ENCODE peak calls at places on chromosomes 13 and 19, in six cellular contexts. K, H, R, T, G and V are unnamed samples.

GRCh38 chr19:48702701-48703100 is 6.9 kb downstream of the FUT2 start:
- DNase-seq in K (no peak), H (no peak), R (no peak), T (no peak), G (no peak), V (no peak)

GRCh38 chr13:94886191-94886590 is 173.8 kb upstream of the SOX21 start:
- DNase-seq in K (no peak), H (no peak), R (no peak), T (no peak), G (no peak), V (peak; percentile 9)

GRCh38 chr13:24495151-24495729 is 17.3 kb downstream of the PARP4 start:
- DNase-seq in K (no peak), H (no peak), R (no peak), T (no peak), G (no peak), V (no peak)

GRCh38 chr19:6903446-6903845 is 16.1 kb downstream of the ADGRE1 start:
- DNase-seq in K (no peak), H (no peak), R (no peak), T (no peak), G (no peak), V (no peak)

GRCh38 chr13:114226088-114226487 is 8.6 kb upstream of the CDC16 start:
- DNase-seq in K (no peak), H (no peak), R (no peak), T (no peak), G (no peak), V (no peak)

GRCh38 chr13:30819136-30819875 is 84.0 kb downstream of the ALOX5AP start:
- DNase-seq in K (no peak), H (peak; percentile 55), R (no peak), T (no peak), G (no peak), V (no peak)

GRCh38 chr19:38213911-38214625 is 10.0 kb downstream of the DPF1 start:
- DNase-seq in K (peak; percentile 94), H (no peak), R (peak; percentile 62), T (peak; percentile 87), G (peak; percentile 59), V (peak; percentile 93)

GRCh38 chr13:28624707-28625432 is 34.1 kb upstream of the POMP start:
- DNase-seq in K (no peak), H (no peak), R (no peak), T (no peak), G (no peak), V (no peak)

GRCh38 chr19:10363789-10364281 is 16.5 kb downstream of the TYK2 start:
- DNase-seq in K (no peak), H (no peak), R (no peak), T (no peak), G (no peak), V (peak; percentile 51)

GRCh38 chr19:40392894-40393517 is 3.0 kb upstream of the HIPK4 start:
- DNase-seq in K (no peak), H (peak; percentile 35), R (no peak), T (no peak), G (no peak), V (no peak)

GRCh38 chr13:32314968-32315254 is 252 bp downstream of the ZAR1L start:
- DNase-seq in K (peak; percentile 76), H (no peak), R (peak; percentile 31), T (peak; percentile 61), G (peak; percentile 73), V (peak; percentile 65)

GRCh38 chr13:104011505-104012270 is 945.5 kb upstream of the SLC10A2 start:
- DNase-seq in K (no peak), H (no peak), R (no peak), T (no peak), G (no peak), V (peak; percentile 22)

GRCh38 chr19:7676854-7677253 is at the start of gene MCEMP1:
- DNase-seq in K (no peak), H (no peak), R (no peak), T (no peak), G (no peak), V (no peak)

GRCh38 chr19:4077800-4078683 is 11.3 kb upstream of the ZBTB7A start:
- DNase-seq in K (peak; percentile 55), H (no peak), R (peak; percentile 38), T (peak; percentile 71), G (peak; percentile 55), V (no peak)

GRCh38 chr13:47896111-47896510 is 105.0 kb downstream of the SUCLA2 start:
- DNase-seq in K (no peak), H (no peak), R (no peak), T (no peak), G (no peak), V (no peak)

GRCh38 chr19:29878973-29879654 is 62.9 kb upstream of the URI1 start:
- DNase-seq in K (no peak), H (no peak), R (no peak), T (no peak), G (peak; percentile 19), V (no peak)

GRCh38 chr13:89900104-89900760 is 1447.3 kb upstream of the MIR17HG start:
- DNase-seq in K (no peak), H (peak; percentile 5), R (no peak), T (no peak), G (no peak), V (no peak)

GRCh38 chr13:108947551-108948030 is 318.2 kb downstream of the MYO16 start:
- DNase-seq in K (no peak), H (no peak), R (no peak), T (no peak), G (no peak), V (peak; percentile 54)

GRCh38 chr13:46617885-46618284 is 64.9 kb downstream of the LRCH1 start:
- DNase-seq in K (no peak), H (no peak), R (no peak), T (no peak), G (no peak), V (no peak)

GRCh38 chr13:48804836-48805601 is 151.3 kb downstream of the CYSLTR2 start:
- DNase-seq in K (no peak), H (no peak), R (no peak), T (no peak), G (no peak), V (peak; percentile 78)

GRCh38 chr13:72004975-72005374 is 138.0 kb upstream of the DACH1 start:
- DNase-seq in K (no peak), H (no peak), R (no peak), T (no peak), G (no peak), V (peak; percentile 63)

GRCh38 chr19:288911-289310 is 2.3 kb downstream of the PLPP2 start:
- DNase-seq in K (no peak), H (no peak), R (no peak), T (no peak), G (no peak), V (no peak)

GRCh38 chr19:56348289-56348877 is 33.7 kb upstream of the ZSCAN5A start:
- DNase-seq in K (peak; percentile 25), H (no peak), R (no peak), T (no peak), G (peak; percentile 14), V (no peak)

GRCh38 chr13:30132623-30133553 is 174.5 kb downstream of the KATNAL1 start:
- DNase-seq in K (peak; percentile 94), H (peak; percentile 82), R (peak; percentile 95), T (peak; percentile 89), G (peak; percentile 99), V (peak; percentile 90)

GRCh38 chr13:105847532-105848295 is 687.7 kb downstream of the EFNB2 start:
- DNase-seq in K (no peak), H (peak; percentile 31), R (no peak), T (no peak), G (no peak), V (peak; percentile 44)

GRCh38 chr19:12676384-12676792 is 5.3 kb downstream of the DHPS start:
- DNase-seq in K (peak; percentile 84), H (peak; percentile 86), R (peak; percentile 84), T (peak; percentile 84), G (peak; percentile 88), V (peak; percentile 64)

GRCh38 chr19:40806385-40807146 is 7.6 kb downstream of the EGLN2 start:
- DNase-seq in K (peak; percentile 84), H (peak; percentile 5), R (peak; percentile 64), T (peak; percentile 82), G (peak; percentile 72), V (peak; percentile 96)

GRCh38 chr19:8501547-8501946 is 893 bp downstream of the PRAM1 start:
- DNase-seq in K (no peak), H (no peak), R (no peak), T (no peak), G (no peak), V (no peak)

GRCh38 chr19:6572217-6572616 is 18.7 kb downstream of the CD70 start:
- DNase-seq in K (no peak), H (no peak), R (no peak), T (no peak), G (no peak), V (no peak)

GRCh38 chr19:5155586-5156210 is 184.9 kb downstream of the PTPRS start:
- DNase-seq in K (no peak), H (no peak), R (no peak), T (no peak), G (no peak), V (no peak)

GRCh38 chr19:10892256-10892655 is 20.9 kb downstream of the CARM1 start:
- DNase-seq in K (no peak), H (peak; percentile 76), R (no peak), T (no peak), G (no peak), V (no peak)

GRCh38 chr13:109140777-109141354 is 511.5 kb downstream of the MYO16 start:
- DNase-seq in K (no peak), H (no peak), R (no peak), T (no peak), G (no peak), V (no peak)

GRCh38 chr13:73961181-73961580 is 173.0 kb downstream of the KLF12 start:
- DNase-seq in K (no peak), H (no peak), R (no peak), T (no peak), G (no peak), V (no peak)

GRCh38 chr13:97573011-97573410 is 139.0 kb downstream of the RAP2A start:
- DNase-seq in K (no peak), H (no peak), R (no peak), T (no peak), G (no peak), V (no peak)

GRCh38 chr19:46998445-46999142 is 21.0 kb upstream of the NPAS1 start:
- DNase-seq in K (no peak), H (no peak), R (no peak), T (no peak), G (no peak), V (no peak)

GRCh38 chr19:4361152-4362037 is 18.0 kb downstream of the MPND start:
- DNase-seq in K (no peak), H (no peak), R (no peak), T (no peak), G (no peak), V (peak; percentile 28)

GRCh38 chr19:18194554-18195238 is 1.7 kb downstream of the MPV17L2 start:
- DNase-seq in K (peak; percentile 40), H (no peak), R (no peak), T (peak; percentile 22), G (no peak), V (peak; percentile 37)